ENCODE peak calls at places on chromosomes 3 and 15, in six cellular contexts. B is posterior cingulate gyrus; L is NCI-H1105; K is NCI-H1417; J is bronchial epithelial cell; F is stimulated activated CD4-positive, alpha-beta T cell treated with anti-CD3 and anti-CD28 coated beads, TNF-alpha, amount 100 ng/mL, for 4 hours. O is an unnamed sample.

GRCh38 chr3:17047162-17047561 is 162.4 kb downstream of the PLCL2 start:
- DNase-seq in J (no peak), F (no peak), L (no peak), K (no peak), B (no peak), O (no peak)

GRCh38 chr3:46122046-46122445 is 86.1 kb downstream of the CCR1 start:
- DNase-seq in K (no peak), F (no peak), J (no peak), B (no peak), L (no peak), O (no peak)

GRCh38 chr3:77799280-77799679 is 759.4 kb downstream of the ROBO2 start:
- DNase-seq in B (no peak), K (no peak), J (no peak), L (no peak), F (no peak), O (no peak)

GRCh38 chr3:3170998-3171397 is 8.5 kb downstream of the CRBN start:
- DNase-seq in F (no peak), J (peak; percentile 53), L (no peak), B (no peak), K (no peak), O (no peak)

GRCh38 chr3:153063337-153063736 is 98.7 kb upstream of the RAP2B start:
- DNase-seq in B (no peak), J (no peak), K (no peak), F (no peak), L (no peak), O (no peak)

GRCh38 chr15:94322141-94322540 is 90.8 kb downstream of the MCTP2 start:
- DNase-seq in F (no peak), B (no peak), K (no peak), L (no peak), J (no peak), O (no peak)

GRCh38 chr3:126135398-126136076 is 44.8 kb downstream of the ALDH1L1 start:
- DNase-seq in F (no peak), J (no peak), L (no peak), B (peak; percentile 17), K (no peak), O (no peak)

GRCh38 chr3:177733936-177734335 is 536.7 kb upstream of the TBL1XR1 start:
- DNase-seq in J (no peak), F (no peak), B (no peak), K (no peak), L (no peak), O (no peak)

GRCh38 chr15:48641416-48641815 is 4.1 kb downstream of the FBN1 start:
- DNase-seq in J (peak; percentile 29), L (peak; percentile 5), B (no peak), F (no peak), K (no peak), O (no peak)

GRCh38 chr15:71559098-71559497 is 251.3 kb upstream of the NR2E3 start:
- DNase-seq in K (no peak), J (peak; percentile 65), B (no peak), F (no peak), L (no peak), O (no peak)

GRCh38 chr3:155890671-155891190 is 20.3 kb downstream of the GMPS start:
- DNase-seq in L (peak; percentile 33), K (no peak), B (no peak), F (no peak), J (peak; percentile 9), O (no peak)

GRCh38 chr15:45644437-45644836 is 9.6 kb downstream of the SQOR start:
- DNase-seq in L (no peak), K (no peak), B (no peak), J (peak; percentile 47), F (no peak), O (no peak)

GRCh38 chr15:95247068-95247984 is 1016.0 kb downstream of the MCTP2 start:
- DNase-seq in L (no peak), F (no peak), K (no peak), B (no peak), J (peak; percentile 100), O (no peak)

GRCh38 chr3:182920515-182921084 is 59.7 kb downstream of the DCUN1D1 start:
- DNase-seq in L (no peak), F (no peak), K (no peak), J (peak; percentile 10), B (no peak), O (no peak)

GRCh38 chr3:148882288-148882687 is 17.2 kb downstream of the CPA3 start:
- DNase-seq in F (no peak), B (no peak), L (peak; percentile 45), J (peak; percentile 11), K (peak; percentile 11), O (no peak)

GRCh38 chr15:68818088-68818670 is 2.5 kb downstream of the ANP32A start:
- DNase-seq in L (peak; percentile 95), K (peak; percentile 92), B (peak; percentile 50), F (peak; percentile 73), J (no peak), O (peak; percentile 12)

GRCh38 chr3:124256599-124256998 is 264.7 kb upstream of the ROPN1 start:
- DNase-seq in J (peak; percentile 38), K (no peak), F (no peak), B (no peak), L (no peak), O (no peak)

GRCh38 chr3:155629006-155629405 is 115.9 kb downstream of the PLCH1 start:
- DNase-seq in F (no peak), B (no peak), K (no peak), L (no peak), J (no peak), O (no peak)

GRCh38 chr3:121809249-121809648 is 25.6 kb downstream of the IQCB1 start:
- DNase-seq in B (no peak), F (no peak), J (no peak), K (no peak), L (no peak), O (no peak)

GRCh38 chr3:65672876-65673815 is 365.6 kb downstream of the MAGI1 start:
- DNase-seq in F (no peak), J (peak; percentile 56), K (peak; percentile 1), L (peak; percentile 35), B (peak; percentile 43), O (peak; percentile 36)

GRCh38 chr15:100729461-100729860 is 127.1 kb downstream of the ASB7 start:
- DNase-seq in J (no peak), L (no peak), K (no peak), F (no peak), B (no peak), O (no peak)

GRCh38 chr3:139538733-139539132 is 809 bp downstream of the RBP1 start:
- DNase-seq in B (no peak), F (no peak), L (no peak), K (peak; percentile 65), J (no peak), O (no peak)

GRCh38 chr3:77682162-77682561 is 642.3 kb downstream of the ROBO2 start:
- DNase-seq in K (no peak), B (no peak), L (no peak), J (no peak), F (no peak), O (no peak)

GRCh38 chr3:164418426-164418825 is 659.9 kb downstream of the SI start:
- DNase-seq in B (no peak), L (peak; percentile 98), F (no peak), J (no peak), K (peak; percentile 82), O (peak; percentile 94)

GRCh38 chr3:126033051-126033745 is 50.7 kb downstream of the SLC41A3 start:
- DNase-seq in F (no peak), B (no peak), K (no peak), L (no peak), J (no peak), O (no peak)

GRCh38 chr3:14902719-14903118 is 44.7 kb upstream of the NR2C2 start:
- DNase-seq in F (no peak), B (no peak), K (no peak), J (no peak), L (no peak), O (no peak)

GRCh38 chr3:183254816-183255730 is 2.0 kb downstream of the B3GNT5 start:
- DNase-seq in K (peak; percentile 77), F (no peak), B (no peak), L (peak; percentile 55), J (peak; percentile 73), O (peak; percentile 16)

GRCh38 chr3:44522494-44522933 is 32.5 kb upstream of the ZKSCAN7 start:
- DNase-seq in J (no peak), L (no peak), F (no peak), B (no peak), K (no peak), O (no peak)

O was measured in NCI-H748 treated with DMSO at 0.1 percent for 48 hours.